ENCODE peak calls at places on chromosomes 12 and 14, in five cellular contexts. One of them, this sample, is unnamed.

GRCh38 chr14:65853407-65853955 is 441.0 kb downstream of the FUT8 start:
- DNase-seq in trophoblast cell: no peak
- DNase-seq in mesenchymal stem cell: no peak
- DNase-seq in neuronal stem cell: no peak
- DNase-seq in IMR-90: no peak
- DNase-seq in this sample: no peak

GRCh38 chr14:96246535-96246839 is 9.5 kb upstream of the BDKRB1 start:
- DNase-seq in trophoblast cell: peak
- DNase-seq in mesenchymal stem cell: peak
- DNase-seq in neuronal stem cell: no peak
- DNase-seq in IMR-90: peak
- DNase-seq in this sample: peak

GRCh38 chr12:94563261-94563660 is 87.1 kb downstream of the TMCC3 start:
- DNase-seq in IMR-90: no peak
- DNase-seq in trophoblast cell: no peak
- DNase-seq in neuronal stem cell: no peak
- DNase-seq in mesenchymal stem cell: no peak
- DNase-seq in this sample: no peak

GRCh38 chr12:5458229-5459050 is 26.5 kb downstream of the NTF3 start:
- DNase-seq in IMR-90: no peak
- DNase-seq in trophoblast cell: no peak
- DNase-seq in mesenchymal stem cell: no peak
- DNase-seq in neuronal stem cell: no peak
- DNase-seq in this sample: no peak

GRCh38 chr12:4320287-4320858 is 640 bp upstream of the TIGAR start:
- DNase-seq in mesenchymal stem cell: no peak
- DNase-seq in trophoblast cell: peak
- DNase-seq in neuronal stem cell: peak
- DNase-seq in IMR-90: no peak
- DNase-seq in this sample: no peak

GRCh38 chr12:111788178-111788654 is 21.5 kb downstream of the ALDH2 start:
- DNase-seq in mesenchymal stem cell: peak
- DNase-seq in neuronal stem cell: no peak
- DNase-seq in IMR-90: peak
- DNase-seq in trophoblast cell: no peak
- DNase-seq in this sample: no peak

GRCh38 chr14:64763801-64764511 is 59.7 kb downstream of the PLEKHG3 start:
- DNase-seq in trophoblast cell: no peak
- DNase-seq in mesenchymal stem cell: peak
- DNase-seq in neuronal stem cell: no peak
- DNase-seq in IMR-90: peak
- DNase-seq in this sample: peak

GRCh38 chr12:127245009-127245408 is 1022.0 kb upstream of the TMEM132C start:
- DNase-seq in mesenchymal stem cell: no peak
- DNase-seq in neuronal stem cell: no peak
- DNase-seq in IMR-90: peak
- DNase-seq in trophoblast cell: no peak
- DNase-seq in this sample: no peak

GRCh38 chr12:24226745-24227350 is 277.4 kb upstream of the SOX5 start:
- DNase-seq in mesenchymal stem cell: peak
- DNase-seq in neuronal stem cell: no peak
- DNase-seq in IMR-90: peak
- DNase-seq in trophoblast cell: peak
- DNase-seq in this sample: peak

GRCh38 chr12:112881602-112882001 is 25.2 kb upstream of the OAS1 start:
- DNase-seq in mesenchymal stem cell: no peak
- DNase-seq in trophoblast cell: no peak
- DNase-seq in IMR-90: no peak
- DNase-seq in neuronal stem cell: no peak
- DNase-seq in this sample: no peak

GRCh38 chr12:102063066-102063465 is 1.3 kb upstream of the WASHC3 start:
- DNase-seq in IMR-90: no peak
- DNase-seq in neuronal stem cell: no peak
- DNase-seq in trophoblast cell: no peak
- DNase-seq in mesenchymal stem cell: no peak
- DNase-seq in this sample: peak

DNA sequence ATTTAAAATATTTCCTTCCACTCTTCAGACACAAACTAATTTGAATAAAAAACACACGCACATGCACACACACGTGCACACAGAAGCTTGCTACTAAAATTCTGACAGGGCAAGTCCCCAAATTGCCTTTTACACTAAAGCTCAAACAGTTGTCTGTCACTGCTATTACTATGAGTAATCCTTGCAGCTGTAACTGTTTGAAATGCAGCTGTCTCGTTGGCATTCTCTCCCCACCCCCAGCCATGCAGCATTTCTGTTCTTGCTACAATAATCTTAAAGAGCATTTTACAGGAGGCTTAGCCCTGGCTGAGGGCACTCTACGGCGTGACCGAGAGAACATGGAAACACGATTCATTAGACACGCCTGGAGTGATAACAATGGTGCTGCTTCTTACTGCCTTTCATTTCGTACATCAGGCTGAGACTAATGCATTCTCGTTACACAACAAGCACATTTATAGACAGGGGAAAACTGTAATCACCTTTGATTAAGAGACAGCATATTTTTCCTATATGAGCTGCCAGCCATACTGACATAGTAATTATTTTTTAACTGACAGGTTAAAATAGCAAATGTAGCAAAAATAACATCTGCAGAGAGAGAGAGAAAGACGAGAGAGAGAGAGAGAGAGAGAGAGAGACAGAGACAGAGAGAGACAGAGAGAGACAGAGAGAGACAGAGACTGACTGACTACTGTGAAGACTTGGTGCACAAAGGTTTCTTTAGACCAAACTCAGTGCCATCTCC is 153.8 kb downstream of the MED13L start:
- DNase-seq in IMR-90: peak
- DNase-seq in trophoblast cell: peak
- DNase-seq in mesenchymal stem cell: peak
- DNase-seq in neuronal stem cell: peak
- DNase-seq in this sample: peak
- H3K4me3 ChIP-seq in IMR-90: peak
- H3K4me3 ChIP-seq in trophoblast cell: no peak
- H3K4me3 ChIP-seq in mesenchymal stem cell: peak
- H3K4me3 ChIP-seq in neuronal stem cell: no peak
- H3K4me3 ChIP-seq in this sample: no peak

DNA sequence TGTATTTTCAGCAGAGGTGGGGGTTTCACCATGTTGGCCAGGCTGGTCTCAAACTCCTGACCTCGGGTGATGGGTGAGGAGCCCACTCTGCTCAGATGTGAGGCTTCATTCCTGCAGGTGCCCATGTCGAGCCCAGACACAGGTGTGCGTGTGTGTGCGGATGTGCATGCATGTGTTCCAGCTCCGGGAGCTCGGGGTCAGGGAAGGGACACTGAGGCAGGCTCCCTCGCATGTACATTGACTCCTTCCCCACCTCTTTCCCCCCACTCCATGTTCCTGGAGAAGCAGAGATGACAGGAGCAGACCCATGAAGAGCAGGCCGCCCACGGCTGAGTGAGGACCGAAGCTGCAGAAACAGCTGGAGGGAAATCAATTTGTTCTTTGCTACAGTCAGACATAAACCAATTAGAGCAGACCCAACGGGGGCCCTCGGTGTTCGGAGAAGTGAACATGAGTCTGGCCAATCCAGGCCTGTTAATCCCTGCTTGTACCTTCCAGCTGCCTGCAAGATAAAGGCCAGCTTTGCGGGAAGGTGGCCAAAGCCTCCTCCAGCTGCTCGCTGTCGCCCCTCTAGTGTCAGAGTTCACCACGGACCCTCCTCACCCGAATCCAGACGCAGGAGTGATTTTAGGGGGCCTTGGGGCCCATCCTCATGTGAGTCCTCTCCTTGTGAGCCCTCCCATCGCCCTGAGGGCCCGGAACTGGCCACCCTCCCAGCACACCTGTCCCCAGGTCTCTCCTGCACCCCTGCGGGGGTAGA is 321.0 kb upstream of the RTL1 start:
- DNase-seq in trophoblast cell: no peak
- DNase-seq in IMR-90: no peak
- DNase-seq in neuronal stem cell: no peak
- DNase-seq in mesenchymal stem cell: no peak
- DNase-seq in this sample: no peak
- H3K4ac ChIP-seq in trophoblast cell: no peak
- H3K4ac ChIP-seq in IMR-90: no peak
- H3K4ac ChIP-seq in neuronal stem cell: no peak
- H3K4ac ChIP-seq in mesenchymal stem cell: no peak
- H3K4ac ChIP-seq in this sample: no peak

DNA sequence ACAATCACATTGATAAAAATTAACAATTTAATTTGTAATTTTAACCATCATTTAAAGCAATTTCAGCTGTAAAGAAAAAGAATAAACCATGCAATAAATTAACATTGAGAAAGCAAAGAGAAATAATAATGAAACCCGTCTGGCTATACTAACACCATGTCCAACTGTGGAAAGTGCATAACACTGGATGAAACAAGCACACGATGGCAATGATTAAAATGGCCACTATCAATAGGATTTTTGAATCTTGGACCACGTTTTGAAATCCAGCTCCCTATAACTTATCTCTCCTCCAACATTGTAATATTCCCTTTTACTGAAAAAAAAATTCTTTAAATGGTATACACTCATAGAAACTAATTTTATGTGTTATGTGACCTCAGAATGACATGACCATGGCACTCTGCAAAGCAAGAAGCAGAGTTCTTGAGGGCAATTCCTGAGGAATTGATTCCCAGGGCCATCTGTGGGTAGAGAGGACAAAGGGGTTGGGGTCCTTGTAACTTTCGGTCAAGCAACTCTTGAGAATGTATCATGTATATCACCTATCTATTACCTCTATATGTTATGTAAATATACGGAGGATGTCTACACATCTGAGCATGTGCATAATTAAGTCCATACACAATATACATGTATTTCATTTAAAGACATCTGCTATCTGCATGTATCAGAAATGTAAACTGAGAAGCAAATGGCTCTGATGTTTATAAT is 4.8 kb downstream of the FOXA1 start:
- DNase-seq in trophoblast cell: no peak
- DNase-seq in IMR-90: no peak
- DNase-seq in neuronal stem cell: no peak
- DNase-seq in mesenchymal stem cell: peak
- DNase-seq in this sample: no peak
- H3K4me3 ChIP-seq in trophoblast cell: no peak
- H3K4me3 ChIP-seq in IMR-90: no peak
- H3K4me3 ChIP-seq in neuronal stem cell: no peak
- H3K4me3 ChIP-seq in mesenchymal stem cell: no peak
- H3K4me3 ChIP-seq in this sample: no peak

GRCh38 chr12:120230326-120230973 is 29.5 kb upstream of the RPLP0 start:
- DNase-seq in mesenchymal stem cell: peak
- DNase-seq in IMR-90: peak
- DNase-seq in trophoblast cell: peak
- DNase-seq in neuronal stem cell: peak
- DNase-seq in this sample: peak
- H3K4ac ChIP-seq in mesenchymal stem cell: peak
- H3K4ac ChIP-seq in IMR-90: peak
- H3K4ac ChIP-seq in trophoblast cell: peak
- H3K4ac ChIP-seq in neuronal stem cell: no peak
- H3K4ac ChIP-seq in this sample: peak

GRCh38 chr12:100987552-100988277 is 193.1 kb downstream of the ANO4 start:
- DNase-seq in mesenchymal stem cell: peak
- DNase-seq in IMR-90: peak
- DNase-seq in neuronal stem cell: peak
- DNase-seq in trophoblast cell: peak
- DNase-seq in this sample: peak

GRCh38 chr12:100984821-100985220 is 190.2 kb downstream of the ANO4 start:
- DNase-seq in neuronal stem cell: no peak
- DNase-seq in IMR-90: no peak
- DNase-seq in mesenchymal stem cell: no peak
- DNase-seq in trophoblast cell: no peak
- DNase-seq in this sample: no peak

GRCh38 chr12:100982511-100983183 is 188.1 kb downstream of the ANO4 start:
- DNase-seq in neuronal stem cell: no peak
- DNase-seq in trophoblast cell: no peak
- DNase-seq in mesenchymal stem cell: no peak
- DNase-seq in IMR-90: no peak
- DNase-seq in this sample: no peak

GRCh38 chr12:100988278-100988625 is 193.7 kb downstream of the ANO4 start:
- DNase-seq in trophoblast cell: no peak
- DNase-seq in IMR-90: no peak
- DNase-seq in neuronal stem cell: no peak
- DNase-seq in mesenchymal stem cell: no peak
- DNase-seq in this sample: no peak

GRCh38 chr12:100986595-100987547 is 192.3 kb downstream of the ANO4 start:
- DNase-seq in IMR-90: peak
- DNase-seq in neuronal stem cell: no peak
- DNase-seq in trophoblast cell: no peak
- DNase-seq in mesenchymal stem cell: peak
- DNase-seq in this sample: peak
- H3K4me3 ChIP-seq in IMR-90: no peak
- H3K4me3 ChIP-seq in neuronal stem cell: no peak
- H3K4me3 ChIP-seq in trophoblast cell: no peak
- H3K4me3 ChIP-seq in mesenchymal stem cell: no peak
- H3K4me3 ChIP-seq in this sample: no peak

GRCh38 chr12:48681416-48681737 is 661 bp downstream of the KANSL2 start:
- DNase-seq in mesenchymal stem cell: no peak
- DNase-seq in trophoblast cell: no peak
- DNase-seq in IMR-90: peak
- DNase-seq in neuronal stem cell: no peak
- DNase-seq in this sample: peak
- H3K4ac ChIP-seq in mesenchymal stem cell: no peak
- H3K4ac ChIP-seq in trophoblast cell: peak
- H3K4ac ChIP-seq in IMR-90: peak
- H3K4ac ChIP-seq in neuronal stem cell: no peak
- H3K4ac ChIP-seq in this sample: no peak

DNA sequence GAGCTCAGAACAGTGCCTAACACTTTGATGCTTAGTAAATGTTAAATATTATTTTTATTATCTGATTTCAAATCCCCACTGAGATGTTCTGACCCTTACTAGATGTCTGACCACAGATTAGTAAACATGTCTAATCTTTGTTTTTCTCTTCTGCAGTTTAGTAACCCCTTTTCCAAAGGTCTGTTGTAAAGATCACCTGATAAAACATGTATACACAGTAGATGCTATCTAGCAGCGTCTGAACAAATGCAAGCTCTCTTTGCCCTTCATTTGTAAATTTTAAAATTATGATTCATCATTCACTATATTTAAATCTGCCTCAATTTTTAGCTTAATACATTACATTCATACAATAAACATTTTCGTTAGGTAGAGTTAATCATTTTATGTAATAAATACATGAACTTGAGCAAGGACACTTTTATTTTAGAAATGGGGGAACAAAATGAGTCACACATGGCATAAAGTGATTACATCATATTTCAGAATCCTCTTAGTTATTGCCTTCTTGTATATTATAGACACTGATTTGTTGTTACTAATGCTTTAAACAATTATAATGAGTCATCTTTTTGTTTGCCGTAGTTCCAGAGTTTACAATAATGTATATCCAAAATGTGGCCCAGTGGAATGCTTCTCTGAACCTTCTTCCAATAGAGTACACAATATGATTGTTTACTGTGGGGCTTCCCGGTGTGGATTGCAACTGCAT is 1.7 kb upstream of the OR4K5 start:
- DNase-seq in IMR-90: no peak
- DNase-seq in trophoblast cell: no peak
- DNase-seq in mesenchymal stem cell: no peak
- DNase-seq in neuronal stem cell: no peak
- DNase-seq in this sample: no peak
- H3K4me3 ChIP-seq in IMR-90: no peak
- H3K4me3 ChIP-seq in trophoblast cell: no peak
- H3K4me3 ChIP-seq in mesenchymal stem cell: no peak
- H3K4me3 ChIP-seq in neuronal stem cell: no peak
- H3K4me3 ChIP-seq in this sample: no peak